ENCODE peak calls at places on chromosome 21, in seven cellular contexts. A is IMR-90, M is H1, R is HCT116, K is suprapubic skin, B is Peyer's patch, P is testis. Q is an unnamed sample.

GRCh38 chr21:33755354-33755753 is 113.1 kb downstream of the ITSN1 start:
- DNase-seq in A (no peak), P (no peak), M (no peak), K (no peak), R (no peak), B (no peak), Q (no peak)

GRCh38 chr21:42850866-42851391 is 28.4 kb downstream of the WDR4 start:
- DNase-seq in A (no peak), R (no peak), B (peak; percentile 60), K (no peak), M (peak; percentile 44), P (peak; percentile 43), Q (peak; percentile 92)

GRCh38 chr21:29287383-29287782 is 11.3 kb upstream of the BACH1 start:
- DNase-seq in M (no peak), A (peak; percentile 52), P (no peak), K (no peak), R (no peak), B (no peak), Q (no peak)

GRCh38 chr21:23093259-23093658 is 2095.1 kb downstream of the NCAM2 start:
- DNase-seq in R (no peak), B (no peak), A (no peak), M (no peak), P (no peak), K (no peak), Q (no peak)

GRCh38 chr21:17359781-17360180 is 153.1 kb upstream of the CXADR start:
- DNase-seq in P (no peak), A (no peak), K (no peak), B (no peak), R (no peak), M (no peak), Q (no peak)

GRCh38 chr21:35211767-35212166 is 162.7 kb upstream of the RUNX1 start:
- DNase-seq in B (no peak), A (peak; percentile 76), K (no peak), P (no peak), M (no peak), R (no peak), Q (no peak)

GRCh38 chr21:16633851-16634521 is 878.9 kb upstream of the CXADR start:
- DNase-seq in M (no peak), P (peak; percentile 38), K (no peak), A (no peak), R (no peak), B (no peak), Q (no peak)

GRCh38 chr21:42532466-42533181 is 19.0 kb downstream of the SLC37A1 start:
- DNase-seq in B (peak; percentile 89), A (peak; percentile 12), R (no peak), P (peak; percentile 33), K (peak; percentile 75), M (no peak), Q (no peak)

GRCh38 chr21:39451332-39452206 is at the start of gene SH3BGR:
- DNase-seq in R (no peak), M (peak; percentile 33), P (peak; percentile 58), K (no peak), B (no peak), A (no peak), Q (peak; percentile 92)

GRCh38 chr21:25722631-25723030 is 12.1 kb downstream of the ATP5PF start:
- DNase-seq in A (no peak), K (no peak), B (no peak), M (no peak), P (no peak), R (no peak), Q (no peak)

GRCh38 chr21:25457411-25457810 is 149.9 kb downstream of the MRPL39 start:
- DNase-seq in K (no peak), A (peak; percentile 85), B (no peak), R (no peak), P (no peak), M (no peak), Q (no peak)

GRCh38 chr21:16302851-16303282 is 573.1 kb downstream of the USP25 start:
- DNase-seq in R (no peak), M (no peak), P (peak; percentile 61), B (no peak), K (no peak), A (peak; percentile 12), Q (no peak)

GRCh38 chr21:40339050-40339449 is 471.8 kb downstream of the PCP4 start:
- DNase-seq in R (no peak), A (no peak), K (no peak), P (no peak), M (no peak), B (no peak), Q (no peak)

GRCh38 chr21:26457817-26458216 is 115.3 kb downstream of the CYYR1 start:
- DNase-seq in B (no peak), P (no peak), K (no peak), R (no peak), M (no peak), A (no peak), Q (no peak)

GRCh38 chr21:17466166-17466565 is 46.7 kb upstream of the CXADR start:
- DNase-seq in A (peak; percentile 83), P (no peak), M (no peak), K (no peak), R (no peak), B (no peak), Q (no peak)

GRCh38 chr21:34933609-34934345 is 115.3 kb downstream of the RUNX1 start:
- DNase-seq in M (no peak), R (no peak), P (no peak), B (no peak), K (no peak), A (no peak), Q (no peak)

GRCh38 chr21:39373634-39374033 is 24.7 kb upstream of the HMGN1 start:
- DNase-seq in P (peak; percentile 34), R (no peak), K (no peak), M (no peak), B (no peak), A (peak; percentile 47), Q (peak; percentile 66)

GRCh38 chr21:15722591-15723324 is 7.0 kb upstream of the USP25 start:
- DNase-seq in M (no peak), A (no peak), B (no peak), K (no peak), P (no peak), R (no peak), Q (peak; percentile 73)

GRCh38 chr21:42681296-42682206 is 28.1 kb downstream of the PDE9A start:
- DNase-seq in K (no peak), B (no peak), R (no peak), A (no peak), P (no peak), M (no peak), Q (no peak)

GRCh38 chr21:29075706-29076447 is 2.4 kb upstream of the CCT8 start:
- DNase-seq in P (no peak), A (peak; percentile 35), K (no peak), B (no peak), R (peak; percentile 61), M (no peak), Q (no peak)

GRCh38 chr21:35249636-35250035 is 200.5 kb upstream of the RUNX1 start:
- DNase-seq in P (no peak), M (no peak), R (no peak), K (no peak), B (no peak), A (no peak), Q (no peak)

GRCh38 chr21:22120616-22121266 is 1122.5 kb downstream of the NCAM2 start:
- DNase-seq in B (no peak), P (peak; percentile 36), M (peak; percentile 10), K (no peak), A (no peak), R (no peak), Q (peak; percentile 66)

DNA sequence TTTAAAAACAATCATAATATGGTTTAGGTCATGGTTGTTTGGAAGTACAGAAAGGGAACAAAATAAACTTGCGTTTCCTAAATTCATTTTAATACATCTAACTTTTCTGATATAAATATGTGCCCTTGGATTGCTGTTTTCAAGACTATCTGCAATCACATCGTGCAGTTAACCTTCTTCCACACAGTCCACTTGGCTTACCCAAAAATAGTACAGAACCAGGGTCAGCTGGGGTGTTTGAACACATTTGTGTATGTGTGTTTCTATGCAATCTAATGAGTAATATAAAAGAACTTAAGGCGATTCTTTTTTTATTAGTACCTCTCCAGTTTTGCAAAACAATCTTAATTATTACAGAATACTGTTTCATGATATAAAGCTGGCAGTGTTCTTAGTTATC is 19.9 kb downstream of the SAMSN1 start:
- DNase-seq in B (no peak), P (no peak), R (no peak), M (no peak), K (no peak), A (no peak), Q (no peak)
- H3K4me1 ChIP-seq in B (no peaks in the 10 kb centered on the region), P (no peaks in the 10 kb centered on the region), R (no peaks in the 10 kb centered on the region), M (no peaks in the 10 kb centered on the region), K (no peaks in the 10 kb centered on the region), A (no peaks in the 10 kb centered on the region), Q (no peaks in the 10 kb centered on the region)

GRCh38 chr21:27772816-27773215 is 805.9 kb upstream of the ADAMTS5 start:
- DNase-seq in B (no peak), R (no peak), A (no peak), M (no peak), K (no peak), P (no peak), Q (no peak)

GRCh38 chr21:27771938-27772505 is 805.1 kb upstream of the ADAMTS5 start:
- DNase-seq in K (no peak), A (no peak), R (no peak), M (no peak), P (no peak), B (no peak), Q (no peak)

GRCh38 chr21:27764056-27764455 is 797.2 kb upstream of the ADAMTS5 start:
- DNase-seq in M (no peak), P (no peak), A (no peak), R (no peak), B (no peak), K (no peak), Q (no peak)

GRCh38 chr21:27769763-27770162 is 802.9 kb upstream of the ADAMTS5 start:
- DNase-seq in A (no peak), K (no peak), M (no peak), R (no peak), B (no peak), P (no peak), Q (no peak)
- H3K4me1 ChIP-seq in A (no peaks in the 10 kb centered on the region), K (no peaks in the 10 kb centered on the region), M (no peaks in the 10 kb centered on the region), R (no peaks in the 10 kb centered on the region), B (no peaks in the 10 kb centered on the region), P (no peaks in the 10 kb centered on the region), Q (no peaks in the 10 kb centered on the region)

GRCh38 chr21:37266515-37267221 is 466 bp downstream of the VPS26C start:
- DNase-seq in A (peak; percentile 42), P (no peak), R (no peak), M (no peak), B (no peak), K (peak; percentile 82), Q (no peak)

GRCh38 chr21:37267269-37268185 is at the start of gene VPS26C:
- DNase-seq in R (peak; percentile 97), B (peak; percentile 100), P (peak; percentile 98), A (peak; percentile 99), M (peak; percentile 99), K (peak; percentile 99), Q (peak; percentile 99)

GRCh38 chr21:37268186-37268503 is 1.0 kb upstream of the VPS26C start:
- DNase-seq in B (no peak), M (no peak), A (no peak), P (no peak), K (no peak), R (no peak), Q (no peak)

GRCh38 chr21:37263827-37264226 is 3.3 kb downstream of the VPS26C start:
- DNase-seq in M (no peak), P (no peak), K (no peak), B (no peak), A (peak; percentile 15), R (no peak), Q (no peak)

GRCh38 chr21:37264808-37265207 is 2.3 kb downstream of the VPS26C start:
- DNase-seq in P (no peak), B (no peak), K (no peak), R (no peak), M (no peak), A (no peak), Q (no peak)
- H3K4me1 ChIP-seq in P (peaks cover 12% of the 10 kb centered on the region), B (no peaks in the 10 kb centered on the region), K (peaks cover 31% of the 10 kb centered on the region), R (peaks cover 34% of the 10 kb centered on the region), M (no peaks in the 10 kb centered on the region), A (peaks cover 3% of the 10 kb centered on the region), Q (peaks cover 3% of the 10 kb centered on the region)

GRCh38 chr21:45302082-45303061 is 14.7 kb upstream of the POFUT2 start:
- DNase-seq in K (peak; percentile 77), M (no peak), B (peak; percentile 79), P (peak; percentile 69), A (no peak), R (no peak), Q (peak; percentile 58)
- H3K4me1 ChIP-seq in K (peaks cover 33% of the 10 kb centered on the region), M (no peaks in the 10 kb centered on the region), B (no peaks in the 10 kb centered on the region), P (peaks cover 25% of the 10 kb centered on the region), A (peaks cover 27% of the 10 kb centered on the region), R (no peaks in the 10 kb centered on the region), Q (peaks cover 3% of the 10 kb centered on the region)

Q was measured in endodermal cell.